ENCODE peak calls at places on chromosome 2, in five cellular contexts. U is naive thymus-derived CD4-positive, alpha-beta T cell; E is Caco-2; O is lower lobe of right lung; G is ascending aorta. N is an unnamed sample.

GRCh38 chr2:10079931-10080535 is at the start of gene CYS1:
- DNase-seq in U (no peak), G (no peak), E (peak; percentile 73), O (no peak), N (no peak)

GRCh38 chr2:41283079-41283765 is 764.6 kb upstream of the PKDCC start:
- DNase-seq in G (no peak), O (no peak), E (peak; percentile 3), U (no peak), N (no peak)

GRCh38 chr2:96082211-96083063 is 33.9 kb downstream of the ADRA2B start:
- DNase-seq in O (peak; percentile 29), U (no peak), E (no peak), G (no peak), N (no peak)

GRCh38 chr2:240368746-240369724 is 66.4 kb upstream of the GPC1 start:
- DNase-seq in U (no peak), E (no peak), O (peak; percentile 56), G (no peak), N (no peak)

GRCh38 chr2:224395646-224396390 is 6.1 kb downstream of the FAM124B start:
- DNase-seq in E (no peak), O (no peak), G (no peak), U (no peak), N (no peak)

GRCh38 chr2:226185613-226186211 is 613.9 kb downstream of the IRS1 start:
- DNase-seq in G (no peak), U (no peak), E (no peak), O (no peak), N (no peak)

GRCh38 chr2:122072666-122073065 is 317.2 kb downstream of the TSN start:
- DNase-seq in O (no peak), G (no peak), E (peak; percentile 37), U (no peak), N (no peak)

GRCh38 chr2:86256300-86256699 is 57.0 kb downstream of the MRPL35 start:
- DNase-seq in U (no peak), O (no peak), G (no peak), E (no peak), N (no peak)

GRCh38 chr2:241478166-241478565 is 30.2 kb downstream of the STK25 start:
- DNase-seq in G (no peak), E (no peak), O (no peak), U (no peak), N (no peak)

GRCh38 chr2:154692927-154693326 is 5.6 kb upstream of the KCNJ3 start:
- DNase-seq in G (no peak), O (no peak), U (no peak), E (no peak), N (no peak)

GRCh38 chr2:177353084-177353483 is 39.5 kb upstream of the AGPS start:
- DNase-seq in G (no peak), U (no peak), O (no peak), E (no peak), N (no peak)

DNA sequence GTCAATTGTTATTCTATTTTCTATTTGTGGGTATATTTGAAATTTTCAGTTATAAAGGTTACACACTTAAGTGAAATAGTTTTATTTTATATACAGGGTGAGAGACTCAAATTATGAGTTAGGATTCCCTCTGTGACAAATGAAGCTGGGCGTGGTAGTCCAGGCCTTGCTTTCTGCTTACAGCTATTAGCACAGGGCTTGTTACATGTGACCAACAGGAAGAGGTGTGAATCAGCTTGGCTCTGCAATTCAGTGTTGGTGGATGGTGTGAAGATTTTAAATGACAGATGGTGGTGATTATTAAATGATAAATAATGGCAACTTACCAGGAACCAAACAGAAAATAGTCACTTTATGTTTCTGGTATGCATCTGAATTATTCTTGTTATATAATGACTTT is 64.4 kb upstream of the NOSTRIN start:
- DNase-seq in O (no peak), U (no peak), E (no peak), G (no peak), N (no peak)
- H3K4me1 ChIP-seq in O (no peaks in the 10 kb centered on the region), U (no peaks in the 10 kb centered on the region), E (no peaks in the 10 kb centered on the region), G (no peaks in the 10 kb centered on the region), N (no peaks in the 10 kb centered on the region)

GRCh38 chr2:75094405-75094804 is 104.9 kb downstream of the TACR1 start:
- DNase-seq in U (no peak), O (no peak), G (no peak), E (no peak), N (no peak)

GRCh38 chr2:75087726-75088125 is 111.6 kb downstream of the TACR1 start:
- DNase-seq in G (no peak), O (no peak), U (no peak), E (no peak), N (no peak)

GRCh38 chr2:75089471-75089870 is 109.8 kb downstream of the TACR1 start:
- DNase-seq in E (no peak), O (no peak), G (no peak), U (no peak), N (no peak)

GRCh38 chr2:75090770-75091515 is 108.4 kb downstream of the TACR1 start:
- DNase-seq in G (no peak), E (no peak), O (no peak), U (no peak), N (no peak)
- H3K4me3 ChIP-seq in G (no peak overlapping the region), E (no peak overlapping the region), O (no peak overlapping the region), U (no peak overlapping the region), N (no peak overlapping the region)

DNA sequence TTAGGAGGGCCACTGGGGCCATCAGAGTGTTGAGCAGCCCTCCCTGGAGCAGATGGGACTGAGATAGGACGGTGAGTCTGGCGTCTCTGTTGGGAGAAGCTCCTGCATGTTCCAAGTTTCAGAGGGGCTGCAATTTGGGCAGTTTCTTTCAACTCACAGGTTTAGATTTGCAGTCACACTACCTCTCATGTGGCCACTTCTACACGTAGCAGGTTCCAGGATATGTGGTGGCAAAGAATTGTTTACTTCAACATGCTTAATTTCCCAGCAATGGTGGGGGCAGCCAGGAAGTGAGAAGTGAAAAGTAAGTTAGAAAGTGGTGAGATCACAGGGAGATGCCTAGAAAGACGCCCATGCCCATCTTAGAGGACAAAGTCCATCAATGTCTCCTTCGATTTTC is 9.3 kb downstream of the NCK2 start:
- DNase-seq in U (peak; percentile 82), E (no peak), O (no peak), G (no peak), N (no peak)
- H3K4me1 ChIP-seq in U (peaks cover 98% of the 10 kb centered on the region), E (peaks cover 7% of the 10 kb centered on the region), O (peaks cover 35% of the 10 kb centered on the region), G (peaks cover 2% of the 10 kb centered on the region), N (peaks cover 22% of the 10 kb centered on the region)

GRCh38 chr2:45506756-45507155 is 104.3 kb downstream of the SRBD1 start:
- DNase-seq in E (no peak), U (no peak), G (no peak), O (no peak), N (no peak)
- H3K4me3 ChIP-seq in E (no peak overlapping the region), U (no peak overlapping the region), G (no peak overlapping the region), O (no peak overlapping the region), N (no peak overlapping the region)

DNA sequence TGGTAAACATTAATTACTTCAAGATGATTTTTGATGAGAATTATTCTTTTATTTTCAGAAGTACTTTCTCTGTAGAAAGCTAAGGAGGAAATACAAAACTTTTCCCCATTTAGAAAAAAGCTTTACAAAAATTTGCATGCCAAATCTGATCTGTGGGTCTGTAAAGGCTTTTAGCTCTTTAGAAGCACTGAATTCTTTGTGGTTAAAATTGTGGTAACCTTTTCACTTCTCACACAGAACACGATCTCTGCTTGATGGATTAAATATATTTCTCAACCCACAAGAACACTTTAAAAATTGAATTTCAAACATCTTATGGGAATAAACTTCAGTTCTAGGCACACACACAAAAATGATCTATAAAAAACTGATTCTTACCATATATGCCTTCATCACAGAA is 63.7 kb downstream of the VIL1 start:
- DNase-seq in O (no peak), G (no peak), E (no peak), U (no peak), N (no peak)
- H3K4me1 ChIP-seq in O (no peaks in the 10 kb centered on the region), G (no peaks in the 10 kb centered on the region), E (no peaks in the 10 kb centered on the region), U (peaks cover 18% of the 10 kb centered on the region), N (no peaks in the 10 kb centered on the region)

N was measured in esophagus squamous epithelium.